ENCODE peak calls at places on chromosomes 7 and 10, in four cellular contexts. D is IMR-90, Y is HL-60, Q is mucosa of descending colon. S is an unnamed sample.

GRCh38 chr7:37349979-37350590 is 98.6 kb downstream of the ELMO1 start:
- DNase-seq in D (no peak), Y (peak; percentile 70), Q (no peak), S (no peak)

GRCh38 chr7:74452748-74453320 is 872 bp upstream of the GTF2IRD1 start:
- DNase-seq in D (no peak), Y (no peak), Q (peak; percentile 71), S (no peak)

GRCh38 chr7:17564678-17565209 is 266.3 kb downstream of the AHR start:
- DNase-seq in D (peak; percentile 90), Y (peak; percentile 35), Q (no peak), S (no peak)

GRCh38 chr7:48710995-48711394 is 213.4 kb upstream of the CDC14C start:
- DNase-seq in D (no peak), Y (no peak), Q (no peak), S (no peak)

GRCh38 chr10:26544932-26545331 is 106.8 kb downstream of the APBB1IP start:
- DNase-seq in D (no peak), Y (no peak), Q (no peak), S (no peak)

GRCh38 chr7:73526892-73527821 is 5.1 kb upstream of the BAZ1B start:
- DNase-seq in D (no peak), Y (peak; percentile 48), Q (no peak), S (no peak)

GRCh38 chr10:53325073-53325472 is 552.5 kb upstream of the MBL2 start:
- DNase-seq in D (peak; percentile 53), Y (no peak), Q (no peak), S (no peak)

GRCh38 chr10:5589963-5590511 is 65.3 kb downstream of the CALML3 start:
- DNase-seq in D (peak; percentile 76), Y (no peak), Q (no peak), S (no peak)

GRCh38 chr10:61840403-61840802 is 61.1 kb upstream of the ARID5B start:
- DNase-seq in D (no peak), Y (no peak), Q (no peak), S (no peak)

GRCh38 chr7:130794619-130794922 is 60.6 kb upstream of the KLF14 start:
- DNase-seq in D (no peak), Y (no peak), Q (no peak), S (no peak)

GRCh38 chr7:55770778-55771177 is 91.8 kb downstream of the SEPTIN14 start:
- DNase-seq in D (no peak), Y (no peak), Q (no peak), S (no peak)

GRCh38 chr7:105853931-105854419 is 22.4 kb downstream of the ATXN7L1 start:
- DNase-seq in D (peak; percentile 23), Y (no peak), Q (no peak), S (no peak)

GRCh38 chr10:113240736-113241135 is 290.7 kb downstream of the TCF7L2 start:
- DNase-seq in D (no peak), Y (no peak), Q (no peak), S (no peak)

GRCh38 chr10:88731296-88731695 is 25.2 kb downstream of the LIPK start:
- DNase-seq in D (no peak), Y (peak; percentile 76), Q (peak; percentile 52), S (no peak)

GRCh38 chr10:29578457-29578856 is 56.3 kb downstream of the SVIL start:
- DNase-seq in D (no peak), Y (no peak), Q (no peak), S (no peak)

GRCh38 chr10:71864861-71865473 is 13.9 kb upstream of the PSAP start:
- DNase-seq in D (peak; percentile 83), Y (no peak), Q (no peak), S (no peak)

GRCh38 chr10:108597657-108598319 is 1325.5 kb downstream of the XPNPEP1 start:
- DNase-seq in D (no peak), Y (no peak), Q (no peak), S (no peak)

GRCh38 chr10:14329609-14330246 is 996 bp downstream of the FRMD4A start:
- DNase-seq in D (peak; percentile 0), Y (no peak), Q (no peak), S (no peak)

GRCh38 chr7:11625669-11626068 is 206.3 kb downstream of the THSD7A start:
- DNase-seq in D (no peak), Y (no peak), Q (no peak), S (no peak)

GRCh38 chr10:114849674-114850073 is 28.1 kb downstream of the FHIP2A start:
- DNase-seq in D (no peak), Y (no peak), Q (no peak), S (no peak)

GRCh38 chr7:99030951-99031350 is 113.0 kb downstream of the SMURF1 start:
- DNase-seq in D (no peak), Y (no peak), Q (no peak), S (no peak)

GRCh38 chr7:107938448-107939250 is 47.7 kb downstream of the DLD start:
- DNase-seq in D (no peak), Y (no peak), Q (no peak), S (no peak)

GRCh38 chr7:143910473-143911248 is 8.7 kb upstream of the TCAF1 start:
- DNase-seq in D (peak; percentile 34), Y (no peak), Q (no peak), S (no peak)

GRCh38 chr7:12756841-12757240 is 69.4 kb downstream of the ARL4A start:
- DNase-seq in D (no peak), Y (no peak), Q (no peak), S (no peak)

GRCh38 chr10:78774999-78775711 is 293.6 kb upstream of the ZMIZ1 start:
- DNase-seq in D (peak; percentile 83), Y (no peak), Q (no peak), S (no peak)

GRCh38 chr7:156832195-156832877 is 60.6 kb downstream of the LMBR1 start:
- DNase-seq in D (no peak), Y (no peak), Q (no peak), S (no peak)

GRCh38 chr7:156834462-156834861 is 58.5 kb downstream of the LMBR1 start:
- DNase-seq in D (no peak), Y (no peak), Q (no peak), S (no peak)

GRCh38 chr7:156829669-156830336 is 63.2 kb downstream of the LMBR1 start:
- DNase-seq in D (no peak), Y (no peak), Q (no peak), S (no peak)

GRCh38 chr7:156836443-156836842 is 56.5 kb downstream of the LMBR1 start:
- DNase-seq in D (peak; percentile 73), Y (no peak), Q (no peak), S (no peak)

GRCh38 chr7:156833311-156833710 is 59.7 kb downstream of the LMBR1 start:
- DNase-seq in D (no peak), Y (no peak), Q (no peak), S (no peak)
- H3K4me3 ChIP-seq in D (no peak overlapping the region), Y (no peak overlapping the region), Q (no peak overlapping the region), S (no peak overlapping the region)

GRCh38 chr7:142866361-142867096 is 11.7 kb downstream of the EPHB6 start:
- DNase-seq in D (no peak), Y (peak; percentile 25), Q (no peak), S (no peak)
- TF ChIP-seq CTCF in D (peak; percentile 38), Y (peak; percentile 50), Q (no peak), S (peak; percentile 56)

GRCh38 chr10:102462512-102463054 is 11.2 kb upstream of the C10orf95 start:
- DNase-seq in D (no peak), Y (peak; percentile 31), Q (no peak), S (no peak)
- H3K4me3 ChIP-seq in D (no peak overlapping the region), Y (no peak overlapping the region), Q (no peak overlapping the region), S (no peak overlapping the region)

GRCh38 chr10:95794195-95794594 is 38.2 kb downstream of the ENTPD1 start:
- DNase-seq in D (no peak), Y (no peak), Q (no peak), S (no peak)
- TF ChIP-seq CTCF in D (no peak), Y (no peak), Q (no peak), S (no peak)

GRCh38 chr7:94052398-94053180 is 48.4 kb upstream of the BET1 start:
- DNase-seq in D (no peak), Y (no peak), Q (no peak), S (no peak)

GRCh38 chr7:94056796-94057207 is 52.6 kb upstream of the BET1 start:
- DNase-seq in D (peak; percentile 98), Y (peak; percentile 81), Q (no peak), S (no peak)

GRCh38 chr7:94054130-94054529 is 50.0 kb upstream of the BET1 start:
- DNase-seq in D (no peak), Y (no peak), Q (no peak), S (no peak)

GRCh38 chr7:94055963-94056362 is 51.8 kb upstream of the BET1 start:
- DNase-seq in D (no peak), Y (no peak), Q (no peak), S (no peak)

DNA sequence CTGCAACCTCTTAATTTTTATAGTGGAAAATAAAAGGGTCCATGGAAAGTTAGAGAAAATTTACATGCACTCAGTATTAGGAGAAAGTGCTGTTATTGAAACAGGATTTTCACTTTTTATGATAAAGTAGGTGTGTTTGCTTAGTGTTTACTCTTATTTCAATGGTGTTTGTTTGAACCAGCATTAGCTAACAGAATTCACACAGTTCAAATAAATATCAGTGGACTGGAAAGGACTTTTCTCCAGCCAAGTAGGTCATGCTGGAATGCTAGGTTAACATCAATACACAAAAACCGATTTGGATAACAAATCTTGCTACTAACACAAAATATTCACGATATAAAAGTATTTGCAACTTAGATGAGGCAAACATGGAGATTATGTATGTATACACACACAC is 49.4 kb upstream of the BET1 start:
- DNase-seq in D (no peak), Y (no peak), Q (no peak), S (no peak)
- H3K4me3 ChIP-seq in D (no peak overlapping the region), Y (no peak overlapping the region), Q (no peak overlapping the region), S (no peak overlapping the region)

DNA sequence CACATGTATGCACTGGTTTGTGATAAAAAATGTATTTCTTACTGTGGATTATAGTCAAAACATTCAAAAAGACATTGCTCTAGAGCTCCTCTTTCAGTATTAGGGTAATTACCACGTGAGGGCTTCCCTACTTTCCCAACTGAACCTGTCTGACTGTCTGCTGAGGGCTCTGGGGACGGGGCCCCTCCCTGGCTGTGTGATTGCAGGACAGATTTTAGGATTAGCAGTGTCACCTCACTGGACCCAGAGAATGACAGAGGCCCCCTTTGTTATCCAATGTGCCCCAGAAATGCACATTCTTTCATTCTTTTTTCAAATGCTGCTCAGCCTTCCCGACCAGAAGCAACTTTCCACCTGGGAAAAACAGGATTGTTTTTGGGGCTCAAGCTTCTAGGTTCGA is 43.6 kb upstream of the MXI1 start:
- DNase-seq in D (no peak), Y (no peak), Q (no peak), S (no peak)
- TF ChIP-seq CTCF in D (no peak), Y (no peak), Q (no peak), S (no peak)

DNA sequence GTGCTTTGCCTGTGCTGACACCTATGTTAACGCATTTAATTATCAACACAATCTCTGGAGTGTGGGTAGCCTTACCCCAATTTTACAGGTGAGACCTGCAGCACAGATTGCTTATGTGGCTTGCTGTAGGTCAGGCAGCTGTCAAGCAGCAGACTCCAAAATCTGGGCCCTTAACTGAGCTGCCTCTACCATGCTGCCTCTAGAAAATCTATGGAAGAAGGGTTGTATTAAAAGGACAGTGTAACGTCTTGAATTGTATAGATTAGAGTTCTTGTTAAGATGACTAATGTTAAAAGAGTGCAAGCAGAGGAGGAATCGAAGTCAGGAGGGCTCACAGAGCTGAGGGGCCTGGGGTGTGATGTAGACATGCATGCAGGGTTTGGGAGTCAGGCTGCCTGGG is 1.2 kb upstream of the PON3 start:
- DNase-seq in D (no peak), Y (no peak), Q (no peak), S (no peak)
- H3K4me3 ChIP-seq in D (no peak overlapping the region), Y (no peak overlapping the region), Q (no peak overlapping the region), S (no peak overlapping the region)